ENCODE peak calls at places on chromosomes 11 and 22, in seven cellular contexts. D, Q, B, L, P, I and T are unnamed samples.

GRCh38 chr11:66046901-66047300 is 2.1 kb downstream of the GAL3ST3 start:
- DNase-seq in D (no peak), Q (no peak), B (no peak), L (no peak), P (no peak), I (no peak), T (no peak)

GRCh38 chr11:102497061-102497460 is 33.5 kb downstream of the MMP7 start:
- DNase-seq in D (no peak), Q (no peak), B (no peak), L (no peak), P (no peak), I (no peak), T (no peak)

GRCh38 chr11:80925291-80925690 is 1484.5 kb upstream of the TENM4 start:
- DNase-seq in D (no peak), Q (no peak), B (no peak), L (no peak), P (no peak), I (no peak), T (no peak)

GRCh38 chr22:32233091-32233490 is 22.1 kb downstream of the SLC5A4 start:
- DNase-seq in D (no peak), Q (no peak), B (no peak), L (no peak), P (no peak), I (no peak), T (no peak)

GRCh38 chr11:17653606-17654005 is 65.8 kb upstream of the MYOD1 start:
- DNase-seq in D (no peak), Q (no peak), B (no peak), L (no peak), P (no peak), I (no peak), T (no peak)

GRCh38 chr22:36933629-36934028 is 20.2 kb downstream of the CSF2RB start:
- DNase-seq in D (no peak), Q (no peak), B (no peak), L (no peak), P (no peak), I (no peak), T (no peak)

GRCh38 chr11:14308114-14308896 is 50.7 kb downstream of the RRAS2 start:
- DNase-seq in D (no peak), Q (no peak), B (peak; percentile 32), L (peak; percentile 52), P (no peak), I (no peak), T (no peak)

GRCh38 chr11:32005786-32006406 is 85.0 kb upstream of the RCN1 start:
- DNase-seq in D (no peak), Q (no peak), B (peak; percentile 58), L (no peak), P (no peak), I (no peak), T (no peak)

GRCh38 chr11:20881328-20882079 is 212.1 kb downstream of the NELL1 start:
- DNase-seq in D (no peak), Q (no peak), B (no peak), L (no peak), P (no peak), I (no peak), T (no peak)

GRCh38 chr11:74024630-74025029 is 15.7 kb upstream of the UCP3 start:
- DNase-seq in D (peak; percentile 74), Q (peak; percentile 64), B (peak; percentile 62), L (no peak), P (no peak), I (no peak), T (no peak)

GRCh38 chr11:18705651-18706281 is 7.2 kb downstream of the TMEM86A start:
- DNase-seq in D (peak; percentile 58), Q (peak; percentile 50), B (no peak), L (no peak), P (no peak), I (no peak), T (no peak)

GRCh38 chr11:128575956-128576340 is 11.4 kb downstream of the ETS1 start:
- DNase-seq in D (peak; percentile 37), Q (peak; percentile 27), B (no peak), L (no peak), P (no peak), I (no peak), T (no peak)

GRCh38 chr11:2114430-2115241 is 24.6 kb downstream of the IGF2 start:
- DNase-seq in D (no peak), Q (no peak), B (no peak), L (no peak), P (no peak), I (no peak), T (no peak)

GRCh38 chr22:22103078-22103593 is 120.5 kb upstream of the TOP3B start:
- DNase-seq in D (no peak), Q (no peak), B (no peak), L (peak; percentile 63), P (no peak), I (no peak), T (no peak)

GRCh38 chr11:62394825-62395538 is 23.9 kb upstream of the SCGB1A1 start:
- DNase-seq in D (peak; percentile 88), Q (peak; percentile 83), B (peak; percentile 75), L (peak; percentile 74), P (no peak), I (peak; percentile 71), T (no peak)

GRCh38 chr11:105609341-105609781 is 512 bp upstream of the GRIA4 start:
- DNase-seq in D (no peak), Q (no peak), B (peak; percentile 18), L (peak; percentile 23), P (no peak), I (no peak), T (no peak)